ENCODE peak calls at places on chromosomes 6 and 20, in four cellular contexts. One of them, this sample, is unnamed.

GRCh38 chr6:7042654-7043545 is 64.9 kb upstream of the RREB1 start:
- DNase-seq in tibial artery: no peak
- DNase-seq in HCT116: no peak
- DNase-seq in hepatocyte: peak; percentile 71
- DNase-seq in this sample: no peak

GRCh38 chr6:73696990-73697651 is 1.1 kb downstream of the CD109 start:
- DNase-seq in tibial artery: no peak
- DNase-seq in HCT116: no peak
- DNase-seq in hepatocyte: no peak
- DNase-seq in this sample: no peak

GRCh38 chr20:9457055-9457454 is 57.3 kb upstream of the LAMP5 start:
- DNase-seq in tibial artery: no peak
- DNase-seq in HCT116: no peak
- DNase-seq in hepatocyte: no peak
- DNase-seq in this sample: no peak

GRCh38 chr6:44464527-44465310 is 77.2 kb downstream of the CDC5L start:
- DNase-seq in tibial artery: no peak
- DNase-seq in HCT116: no peak
- DNase-seq in hepatocyte: no peak
- DNase-seq in this sample: no peak

GRCh38 chr6:170199716-170200115 is 91.2 kb downstream of the DLL1 start:
- DNase-seq in tibial artery: no peak
- DNase-seq in HCT116: no peak
- DNase-seq in hepatocyte: no peak
- DNase-seq in this sample: no peak

GRCh38 chr6:145372671-145373123 is 362.6 kb downstream of the EPM2A start:
- DNase-seq in tibial artery: no peak
- DNase-seq in HCT116: no peak
- DNase-seq in hepatocyte: no peak
- DNase-seq in this sample: no peak

GRCh38 chr20:2528671-2529070 is 7.7 kb upstream of the TMC2 start:
- DNase-seq in tibial artery: no peak
- DNase-seq in HCT116: no peak
- DNase-seq in hepatocyte: no peak
- DNase-seq in this sample: no peak

GRCh38 chr20:24797864-24798655 is 151.0 kb upstream of the CST7 start:
- DNase-seq in tibial artery: no peak
- DNase-seq in HCT116: no peak
- DNase-seq in hepatocyte: no peak
- DNase-seq in this sample: no peak

GRCh38 chr6:37783025-37783825 is 36.3 kb upstream of the ZFAND3 start:
- DNase-seq in tibial artery: no peak
- DNase-seq in HCT116: no peak
- DNase-seq in hepatocyte: peak; percentile 35
- DNase-seq in this sample: peak; percentile 54

GRCh38 chr6:684831-685636 is 7.9 kb downstream of the EXOC2 start:
- DNase-seq in tibial artery: no peak
- DNase-seq in HCT116: no peak
- DNase-seq in hepatocyte: no peak
- DNase-seq in this sample: no peak

GRCh38 chr6:85465762-85466161 is 15.9 kb downstream of the NT5E start:
- DNase-seq in tibial artery: no peak
- DNase-seq in HCT116: no peak
- DNase-seq in hepatocyte: no peak
- DNase-seq in this sample: no peak

GRCh38 chr6:167849846-167850459 is 23.2 kb downstream of the AFDN start:
- DNase-seq in tibial artery: no peak
- DNase-seq in HCT116: peak; percentile 66
- DNase-seq in hepatocyte: peak; percentile 39
- DNase-seq in this sample: no peak

GRCh38 chr6:159229526-159229925 is 60.3 kb downstream of the FNDC1 start:
- DNase-seq in tibial artery: no peak
- DNase-seq in HCT116: no peak
- DNase-seq in hepatocyte: no peak
- DNase-seq in this sample: peak; percentile 51

GRCh38 chr6:3542032-3542640 is 85.3 kb upstream of the SLC22A23 start:
- DNase-seq in tibial artery: no peak
- DNase-seq in HCT116: no peak
- DNase-seq in hepatocyte: no peak
- DNase-seq in this sample: no peak

GRCh38 chr20:3804781-3805180 is 8.7 kb downstream of the CDC25B start:
- DNase-seq in tibial artery: no peak
- DNase-seq in HCT116: no peak
- DNase-seq in hepatocyte: no peak
- DNase-seq in this sample: no peak

GRCh38 chr6:64050586-64050985 is 415.0 kb downstream of the PHF3 start:
- DNase-seq in tibial artery: no peak
- DNase-seq in HCT116: no peak
- DNase-seq in hepatocyte: no peak
- DNase-seq in this sample: no peak

GRCh38 chr20:24670981-24671380 is 201.6 kb downstream of the SYNDIG1 start:
- DNase-seq in tibial artery: peak; percentile 45
- DNase-seq in HCT116: no peak
- DNase-seq in hepatocyte: no peak
- DNase-seq in this sample: peak; percentile 30

GRCh38 chr6:30826961-30827342 is 57.4 kb upstream of the DDR1 start:
- DNase-seq in tibial artery: no peak
- DNase-seq in HCT116: no peak
- DNase-seq in hepatocyte: peak; percentile 51
- DNase-seq in this sample: no peak

GRCh38 chr20:830011-830521 is 3.4 kb upstream of the FAM110A start:
- DNase-seq in tibial artery: no peak
- DNase-seq in HCT116: no peak
- DNase-seq in hepatocyte: no peak
- DNase-seq in this sample: no peak

GRCh38 chr6:49636368-49637332 is at the start of gene RHAG:
- DNase-seq in tibial artery: no peak
- DNase-seq in HCT116: no peak
- DNase-seq in hepatocyte: no peak
- DNase-seq in this sample: no peak

GRCh38 chr6:16624631-16625299 is 136.5 kb downstream of the ATXN1 start:
- DNase-seq in tibial artery: no peak
- DNase-seq in HCT116: no peak
- DNase-seq in hepatocyte: no peak
- DNase-seq in this sample: no peak

GRCh38 chr6:31874836-31875572 is 3.8 kb downstream of the SLC44A4 start:
- DNase-seq in tibial artery: no peak
- DNase-seq in HCT116: no peak
- DNase-seq in hepatocyte: no peak
- DNase-seq in this sample: no peak

GRCh38 chr20:33811763-33812672 is 870 bp downstream of the CHMP4B start:
- DNase-seq in tibial artery: peak; percentile 88
- DNase-seq in HCT116: no peak
- DNase-seq in hepatocyte: peak; percentile 86
- DNase-seq in this sample: no peak

GRCh38 chr20:52145587-52145986 is 46.0 kb downstream of the ZFP64 start:
- DNase-seq in tibial artery: no peak
- DNase-seq in HCT116: no peak
- DNase-seq in hepatocyte: no peak
- DNase-seq in this sample: no peak

GRCh38 chr20:61678437-61678836 is 387.2 kb downstream of the TAF4 start:
- DNase-seq in tibial artery: no peak
- DNase-seq in HCT116: no peak
- DNase-seq in hepatocyte: no peak
- DNase-seq in this sample: no peak

GRCh38 chr6:146113055-146113623 is 84.3 kb downstream of the GRM1 start:
- DNase-seq in tibial artery: no peak
- DNase-seq in HCT116: no peak
- DNase-seq in hepatocyte: no peak
- DNase-seq in this sample: no peak

GRCh38 chr20:45343867-45344721 is 4.1 kb downstream of the SDC4 start:
- DNase-seq in tibial artery: peak; percentile 91
- DNase-seq in HCT116: peak; percentile 72
- DNase-seq in hepatocyte: peak; percentile 85
- DNase-seq in this sample: peak; percentile 56

GRCh38 chr6:142300758-142301251 is 1.0 kb upstream of the ADGRG6 start:
- DNase-seq in tibial artery: no peak
- DNase-seq in HCT116: peak; percentile 55
- DNase-seq in hepatocyte: peak; percentile 36
- DNase-seq in this sample: no peak

GRCh38 chr6:6494677-6495076 is 93.8 kb upstream of the LY86 start:
- DNase-seq in tibial artery: peak; percentile 70
- DNase-seq in HCT116: peak; percentile 49
- DNase-seq in hepatocyte: peak; percentile 57
- DNase-seq in this sample: no peak

GRCh38 chr6:158027590-158028285 is 46.1 kb downstream of the SYNJ2 start:
- DNase-seq in tibial artery: peak; percentile 67
- DNase-seq in HCT116: no peak
- DNase-seq in hepatocyte: peak; percentile 3
- DNase-seq in this sample: no peak

GRCh38 chr6:158026901-158027589 is 45.4 kb downstream of the SYNJ2 start:
- DNase-seq in tibial artery: peak; percentile 62
- DNase-seq in HCT116: no peak
- DNase-seq in hepatocyte: peak; percentile 6
- DNase-seq in this sample: no peak

GRCh38 chr6:158024566-158025297 is 43.1 kb downstream of the SYNJ2 start:
- DNase-seq in tibial artery: no peak
- DNase-seq in HCT116: no peak
- DNase-seq in hepatocyte: peak; percentile 2
- DNase-seq in this sample: no peak

GRCh38 chr6:158028421-158028820 is 46.8 kb downstream of the SYNJ2 start:
- DNase-seq in tibial artery: peak; percentile 60
- DNase-seq in HCT116: no peak
- DNase-seq in hepatocyte: peak; percentile 4
- DNase-seq in this sample: no peak

GRCh38 chr6:158026054-158026900 is 44.6 kb downstream of the SYNJ2 start:
- DNase-seq in tibial artery: peak; percentile 95
- DNase-seq in HCT116: no peak
- DNase-seq in hepatocyte: peak; percentile 92
- DNase-seq in this sample: no peak
- H3K27ac ChIP-seq in tibial artery: peak overlapping the region; percentile 76
- H3K27ac ChIP-seq in HCT116: peak overlapping the region; percentile 61
- H3K27ac ChIP-seq in hepatocyte: peak overlapping the region; percentile 85
- H3K27ac ChIP-seq in this sample: peak overlapping the region; percentile 95

GRCh38 chr20:49278036-49278816 is at the start of gene ZNFX1:
- DNase-seq in tibial artery: peak; percentile 100
- DNase-seq in HCT116: peak; percentile 94
- DNase-seq in hepatocyte: peak; percentile 99
- DNase-seq in this sample: peak; percentile 97
- TF ChIP-seq CTCF in tibial artery: no peak
- TF ChIP-seq CTCF in HCT116: no peak
- TF ChIP-seq CTCF in hepatocyte: no peak
- TF ChIP-seq CTCF in this sample: no peak

GRCh38 chr6:42007286-42007685 is 43.0 kb upstream of the TAF8 start:
- DNase-seq in tibial artery: no peak
- DNase-seq in HCT116: no peak
- DNase-seq in hepatocyte: no peak
- DNase-seq in this sample: no peak

GRCh38 chr6:42009844-42010184 is 40.5 kb upstream of the TAF8 start:
- DNase-seq in tibial artery: no peak
- DNase-seq in HCT116: no peak
- DNase-seq in hepatocyte: no peak
- DNase-seq in this sample: no peak

GRCh38 chr6:42010909-42011308 is 39.4 kb upstream of the TAF8 start:
- DNase-seq in tibial artery: no peak
- DNase-seq in HCT116: no peak
- DNase-seq in hepatocyte: no peak
- DNase-seq in this sample: no peak

GRCh38 chr6:42010185-42010872 is 40.0 kb upstream of the TAF8 start:
- DNase-seq in tibial artery: no peak
- DNase-seq in HCT116: no peak
- DNase-seq in hepatocyte: no peak
- DNase-seq in this sample: no peak

GRCh38 chr6:42007753-42008528 is 42.4 kb upstream of the TAF8 start:
- DNase-seq in tibial artery: no peak
- DNase-seq in HCT116: no peak
- DNase-seq in hepatocyte: no peak
- DNase-seq in this sample: no peak
- H3K4me3 ChIP-seq in tibial artery: no peak overlapping the region
- H3K4me3 ChIP-seq in HCT116: no peak overlapping the region
- H3K4me3 ChIP-seq in hepatocyte: no peak overlapping the region
- H3K4me3 ChIP-seq in this sample: peak overlapping the region; percentile 7

DNA sequence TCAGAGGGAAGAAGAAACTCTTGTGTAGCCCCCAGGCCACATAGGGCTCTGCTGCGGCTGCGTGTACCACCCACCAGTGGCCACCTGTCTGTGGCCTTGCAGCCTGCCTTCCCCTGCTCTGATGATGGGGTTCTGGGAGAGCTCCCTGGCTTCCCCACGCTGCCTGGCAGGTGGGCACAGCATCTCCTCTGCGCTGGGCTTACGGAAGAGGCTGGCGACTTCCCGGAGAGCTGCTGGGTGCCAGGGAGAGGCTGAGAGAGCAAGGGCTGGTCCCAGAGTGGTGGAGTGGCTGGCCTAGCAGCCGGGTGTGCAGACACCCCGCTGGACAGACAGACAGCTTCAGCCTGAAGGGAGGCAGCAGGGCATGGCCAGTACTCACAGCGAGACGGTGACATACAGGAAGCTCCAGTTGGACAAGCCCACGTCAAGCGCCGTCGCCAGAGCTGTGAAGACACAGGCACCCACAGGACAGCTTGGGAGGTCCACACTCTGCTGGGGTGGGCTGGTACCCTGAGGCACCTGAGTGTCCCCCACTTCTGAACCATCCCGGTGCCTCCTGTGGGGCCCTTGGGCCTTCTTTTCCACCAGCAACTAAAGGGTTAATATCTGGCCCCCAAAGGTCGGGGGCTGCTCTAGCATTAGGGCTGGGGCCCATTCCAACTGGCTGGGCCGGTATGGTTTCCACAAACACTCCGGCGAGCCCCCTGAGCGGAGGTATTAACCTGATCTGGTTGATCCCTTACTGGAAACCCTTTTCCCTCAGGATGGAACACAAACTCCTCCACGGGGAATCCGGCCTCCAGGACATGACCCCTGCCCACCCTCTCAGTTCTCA is 48.1 kb upstream of the CDH22 start:
- DNase-seq in tibial artery: no peak
- DNase-seq in HCT116: no peak
- DNase-seq in hepatocyte: no peak
- DNase-seq in this sample: no peak
- H3K27ac ChIP-seq in tibial artery: peak overlapping the region; percentile 58
- H3K27ac ChIP-seq in HCT116: no peak overlapping the region
- H3K27ac ChIP-seq in hepatocyte: peak overlapping the region; percentile 55
- H3K27ac ChIP-seq in this sample: peak overlapping the region; percentile 64

DNA sequence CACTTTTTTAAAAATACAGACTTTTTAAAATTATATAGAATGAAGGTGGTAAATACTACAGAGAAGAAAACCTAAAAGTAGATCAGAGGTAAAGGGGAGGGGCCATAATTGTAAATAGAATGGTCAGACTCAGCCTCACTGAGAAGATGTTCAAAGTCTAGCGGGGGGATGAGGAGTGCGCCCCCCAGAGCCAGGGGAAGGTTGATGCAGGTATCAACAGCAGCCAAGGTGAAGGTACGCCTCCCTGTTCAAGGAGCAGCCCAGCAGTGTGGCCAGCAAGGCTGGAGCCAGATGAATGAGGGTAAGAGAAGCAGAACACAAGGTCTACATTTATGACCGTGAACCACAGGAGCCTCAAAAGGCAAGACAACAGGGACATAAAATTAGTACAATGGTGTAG is 204.1 kb downstream of the PTPRT start:
- DNase-seq in tibial artery: no peak
- DNase-seq in HCT116: no peak
- DNase-seq in hepatocyte: no peak
- DNase-seq in this sample: no peak
- TF ChIP-seq CTCF in tibial artery: no peak
- TF ChIP-seq CTCF in HCT116: no peak
- TF ChIP-seq CTCF in hepatocyte: no peak
- TF ChIP-seq CTCF in this sample: no peak

GRCh38 chr20:23657202-23657601 is 19.4 kb upstream of the CST3 start:
- DNase-seq in tibial artery: no peak
- DNase-seq in HCT116: no peak
- DNase-seq in hepatocyte: no peak
- DNase-seq in this sample: no peak
- H3K4me3 ChIP-seq in tibial artery: no peak overlapping the region
- H3K4me3 ChIP-seq in HCT116: no peak overlapping the region
- H3K4me3 ChIP-seq in hepatocyte: no peak overlapping the region
- H3K4me3 ChIP-seq in this sample: no peak overlapping the region